ENCODE peak calls at places on chromosome 12, in ten cellular contexts. V is transverse colon, T is omental fat pad, B is GM13976, K is uterus, I is spleen, R is astrocyte of the spinal cord, E is GM12865, G is neural crest cell, P is progenitor cell of endocrine pancreas. D is an unnamed sample.

GRCh38 chr12:113310489-113310888 is 24.4 kb downstream of the SLC8B1 start:
- DNase-seq in P (no peak), K (no peak), T (no peak), R (no peak), B (no peak), E (peak; percentile 26), I (no peak), V (no peak), G (no peak), D (no peak)

GRCh38 chr12:28780960-28781359 is 368.1 kb upstream of the FAR2 start:
- DNase-seq in R (no peak), K (no peak), I (no peak), T (no peak), V (no peak), G (no peak), E (no peak), P (no peak), B (no peak), D (no peak)

GRCh38 chr12:19572920-19573558 is 133.7 kb downstream of the AEBP2 start:
- DNase-seq in P (no peak), B (peak; percentile 57), E (peak; percentile 69), T (no peak), G (peak; percentile 9), K (peak; percentile 24), V (peak; percentile 13), R (peak; percentile 61), I (no peak), D (no peak)

GRCh38 chr12:9367201-9367600 is 159.0 kb upstream of the PZP start:
- DNase-seq in R (no peak), V (no peak), P (no peak), B (no peak), E (no peak), G (no peak), T (no peak), K (no peak), I (no peak), D (no peak)

GRCh38 chr12:58633479-58633878 is 286.8 kb downstream of the LRIG3 start:
- DNase-seq in R (peak; percentile 26), P (no peak), I (no peak), T (no peak), V (no peak), E (no peak), K (no peak), B (no peak), G (no peak), D (no peak)

GRCh38 chr12:88052686-88053085 is 23.5 kb upstream of the C12orf50 start:
- DNase-seq in T (no peak), E (peak; percentile 26), I (no peak), P (no peak), R (peak; percentile 46), V (peak; percentile 13), K (no peak), G (peak; percentile 19), B (no peak), D (no peak)

GRCh38 chr12:27337376-27337775 is 4.7 kb downstream of the BMAL2 start:
- DNase-seq in I (no peak), R (no peak), V (no peak), E (no peak), T (no peak), P (no peak), G (no peak), K (no peak), B (no peak), D (no peak)

GRCh38 chr12:96248532-96248931 is 54.4 kb downstream of the ELK3 start:
- DNase-seq in G (no peak), E (no peak), K (no peak), I (peak; percentile 49), B (no peak), V (no peak), P (no peak), T (no peak), R (no peak), D (no peak)

GRCh38 chr12:111437816-111438454 is 32.2 kb downstream of the SH2B3 start:
- DNase-seq in I (peak; percentile 82), K (no peak), B (no peak), R (peak; percentile 80), T (no peak), E (no peak), G (no peak), P (no peak), V (peak; percentile 56), D (no peak)

GRCh38 chr12:70948976-70949336 is 28.4 kb upstream of the PTPRR start:
- DNase-seq in B (no peak), R (no peak), I (no peak), K (no peak), E (no peak), V (no peak), P (no peak), G (no peak), T (no peak), D (no peak)
- TF ChIP-seq CTCF in B (no peak), R (no peak), I (no peak), K (no peak), E (no peak), V (no peak), P (no peak), G (no peak), T (no peak), D (no peak)

DNA sequence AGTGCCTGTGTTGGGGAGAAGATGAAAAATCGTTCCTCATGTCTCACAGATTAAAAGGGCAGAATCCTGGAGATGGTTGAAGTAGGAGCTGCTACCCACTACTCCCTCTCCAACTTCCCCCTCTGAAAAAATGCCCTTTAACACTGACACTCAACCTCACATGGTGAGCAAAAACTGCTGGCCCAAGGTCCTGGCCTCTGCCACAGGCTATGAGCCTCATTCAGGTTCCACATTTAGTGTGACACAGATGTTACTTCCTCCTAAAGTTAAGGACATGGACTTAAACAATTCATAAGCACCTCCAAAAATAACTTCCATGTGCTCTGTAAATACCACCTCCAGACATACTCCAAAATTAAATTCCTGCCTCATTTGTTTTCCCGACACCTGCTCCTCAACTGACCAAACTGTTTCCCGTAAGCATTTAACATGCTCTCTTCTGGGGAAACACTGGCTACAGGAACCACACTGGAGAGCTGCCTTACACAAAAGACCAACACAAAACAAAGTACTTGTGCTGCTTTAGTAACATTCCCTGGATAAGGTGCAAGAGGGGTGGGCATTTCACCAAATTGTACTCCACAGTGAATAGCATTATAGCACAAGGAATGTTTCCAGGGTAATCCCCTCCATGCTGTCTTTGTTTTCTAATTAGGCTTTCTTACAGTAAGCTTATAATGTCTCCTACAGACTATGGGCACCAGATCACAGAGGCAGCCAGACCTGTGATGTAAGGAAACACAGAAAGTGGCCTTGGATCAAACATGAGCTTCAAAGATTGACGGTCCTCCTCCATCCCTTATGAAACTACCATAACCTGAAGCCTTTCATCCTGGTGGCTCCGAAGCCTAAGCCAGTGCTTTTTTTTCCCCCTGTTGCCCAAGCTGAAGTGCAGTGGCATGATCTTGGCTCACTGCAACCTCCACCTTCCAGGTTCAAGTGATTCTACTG is 57.0 kb downstream of the PHLDA1 start:
- DNase-seq in B (no peak), I (no peak), P (no peak), R (no peak), T (no peak), G (no peak), V (no peak), K (no peak), E (no peak), D (no peak)
- TF ChIP-seq CTCF in B (no peak), I (no peak), P (no peak), R (no peak), T (no peak), G (no peak), V (no peak), K (no peak), E (no peak), D (no peak)

DNA sequence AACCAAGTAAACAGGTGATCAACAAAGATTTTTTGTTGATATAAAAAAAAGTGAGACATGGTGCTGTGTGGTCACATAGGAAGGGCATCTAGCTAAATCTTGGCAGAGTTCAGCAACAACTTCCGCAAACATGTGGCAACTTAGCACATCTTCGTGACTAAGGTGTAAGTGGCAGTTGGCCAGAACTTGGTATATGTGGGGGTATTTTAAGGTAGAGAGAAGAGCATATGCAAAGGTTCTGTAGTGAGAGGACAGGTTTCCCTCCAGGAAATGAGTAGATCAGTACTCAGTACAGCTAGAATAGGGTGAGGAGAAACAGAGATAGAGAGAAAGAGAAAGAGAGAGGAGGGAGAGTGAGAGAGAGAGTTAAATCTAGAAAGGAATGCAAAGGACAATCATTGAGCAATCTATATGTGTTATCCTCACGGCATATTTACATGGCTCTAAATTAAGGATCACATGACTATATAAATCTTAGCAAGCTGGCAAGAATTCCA is 227.7 kb upstream of the HMGA2 start:
- DNase-seq in B (no peak), G (no peak), K (no peak), I (no peak), T (no peak), P (no peak), V (no peak), E (no peak), R (no peak), D (no peak)
- TF ChIP-seq CTCF in B (no peak), G (no peak), K (no peak), I (no peak), T (no peak), P (no peak), V (no peak), E (no peak), R (no peak), D (no peak)

DNA sequence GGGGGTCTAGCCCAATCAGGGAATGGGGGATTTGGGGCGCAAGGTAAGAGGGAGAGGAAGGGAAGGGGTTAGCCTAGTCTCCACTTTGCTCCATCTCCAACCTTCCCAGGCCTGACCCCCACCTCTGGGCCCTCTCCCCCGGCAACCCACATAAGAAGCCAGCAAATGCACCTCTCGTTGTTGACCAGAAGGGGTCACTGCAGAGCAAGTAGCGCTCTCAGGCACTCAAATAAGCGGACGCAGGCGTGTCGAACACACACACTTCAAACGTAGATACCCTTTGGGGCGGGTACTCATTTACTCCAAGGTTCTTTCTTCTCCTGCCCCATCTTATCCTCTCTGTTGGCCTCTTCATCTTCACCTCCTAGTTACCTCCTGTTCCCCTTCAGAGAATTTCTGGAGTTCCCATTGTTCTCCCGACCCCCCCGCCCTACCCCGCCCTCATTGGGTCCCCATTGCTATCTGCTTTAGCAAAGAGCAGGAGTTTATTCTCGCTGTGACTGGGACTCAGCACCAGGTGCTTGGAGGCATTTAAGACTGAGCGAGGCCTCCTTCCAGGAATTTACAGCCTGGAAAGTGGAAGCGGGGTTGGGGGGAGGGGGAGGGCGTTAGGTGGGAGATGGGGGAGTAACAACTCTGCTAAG is 1.5 kb upstream of the SRRM4 start:
- DNase-seq in E (peak; percentile 76), P (peak; percentile 47), R (peak; percentile 4), G (peak; percentile 74), I (no peak), K (no peak), V (peak; percentile 24), T (no peak), B (peak; percentile 77), D (peak; percentile 17)
- TF ChIP-seq CTCF in E (peak; percentile 82), P (peak; percentile 77), R (peak; percentile 56), G (peak; percentile 88), I (peak; percentile 40), K (no peak), V (peak; percentile 53), T (no peak), B (peak; percentile 44), D (peak; percentile 74)

DNA sequence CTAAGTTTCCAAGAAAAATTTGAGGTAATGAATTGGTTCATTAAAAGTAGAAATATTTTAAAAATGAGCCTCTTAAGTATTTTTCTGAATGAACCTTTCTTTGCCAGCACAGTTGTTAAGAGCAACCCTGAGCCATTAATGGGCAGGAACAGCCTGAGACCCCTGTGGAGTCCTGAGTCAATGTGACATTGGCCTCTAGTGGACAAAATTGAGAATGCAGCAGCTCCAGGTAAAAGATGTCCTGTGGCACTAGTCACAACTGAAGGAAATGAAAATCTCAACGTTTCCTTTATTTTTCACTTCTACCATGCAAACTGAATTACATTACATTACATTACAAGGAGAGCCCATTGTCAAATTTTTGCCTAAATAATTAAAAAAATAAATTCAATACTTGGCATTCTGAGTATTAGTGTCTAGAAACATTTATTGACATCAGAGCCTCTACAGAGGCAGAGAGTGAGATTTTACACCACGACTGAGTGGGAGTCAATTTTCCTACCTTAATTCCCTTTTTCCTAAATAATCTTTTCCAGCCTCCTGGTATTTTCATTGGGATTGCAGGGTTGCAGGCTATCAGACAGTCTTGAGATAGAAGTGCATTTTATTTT is 135.7 kb downstream of the PPM1H start:
- DNase-seq in G (peak; percentile 85), K (peak; percentile 62), R (peak; percentile 77), E (peak; percentile 83), I (no peak), V (peak; percentile 42), B (peak; percentile 71), P (peak; percentile 57), T (peak; percentile 57), D (peak; percentile 72)
- TF ChIP-seq CTCF in G (peak; percentile 95), K (peak; percentile 87), R (peak; percentile 94), E (peak; percentile 92), I (peak; percentile 78), V (peak; percentile 87), B (peak; percentile 81), P (peak; percentile 93), T (peak; percentile 57), D (peak; percentile 96)

D was measured in heart right ventricle.